ENCODE peak calls at places on chromosomes 2 and 18, in seven cellular contexts. E is IMR-90, Z is spleen, W is testis, G is body of pancreas, F is heart left ventricle, J is uterus. O is an unnamed sample.

GRCh38 chr2:28394331-28394877 is 1.7 kb downstream of the FOSL2 start:
- DNase-seq in E (peak), Z (peak), W (peak), G (peak), F (no peak), J (peak), O (peak)

GRCh38 chr2:45992021-45992745 is 305.0 kb upstream of the EPAS1 start:
- DNase-seq in E (peak), Z (no peak), W (no peak), G (peak), F (no peak), J (no peak), O (peak)

GRCh38 chr2:236742936-236743622 is 173.5 kb downstream of the ACKR3 start:
- DNase-seq in E (no peak), Z (no peak), W (no peak), G (no peak), F (no peak), J (peak), O (no peak)

GRCh38 chr2:152694161-152694661 is 23.1 kb downstream of the PRPF40A start:
- DNase-seq in E (peak), Z (no peak), W (no peak), G (no peak), F (no peak), J (no peak), O (no peak)

GRCh38 chr18:79489900-79490592 is 94.3 kb downstream of the NFATC1 start:
- DNase-seq in E (no peak), Z (peak), W (no peak), G (no peak), F (peak), J (no peak), O (no peak)

GRCh38 chr2:224966663-224967062 is 75.6 kb downstream of the DOCK10 start:
- DNase-seq in E (no peak), Z (no peak), W (no peak), G (no peak), F (no peak), J (no peak), O (no peak)

GRCh38 chr2:144496660-144497598 is 23.0 kb downstream of the ZEB2 start:
- DNase-seq in E (no peak), Z (no peak), W (no peak), G (no peak), F (no peak), J (no peak), O (no peak)

GRCh38 chr2:55338268-55338667 is 69.2 kb upstream of the MTIF2 start:
- DNase-seq in E (peak), Z (no peak), W (no peak), G (no peak), F (no peak), J (no peak), O (no peak)

GRCh38 chr2:230324503-230324902 is 2.5 kb upstream of the SP140L start:
- DNase-seq in E (no peak), Z (no peak), W (no peak), G (no peak), F (no peak), J (no peak), O (peak)

GRCh38 chr2:71742953-71743601 is 289.7 kb downstream of the DYSF start:
- DNase-seq in E (peak), Z (no peak), W (peak), G (peak), F (peak), J (peak), O (peak)

GRCh38 chr2:134647607-134648256 is 71.1 kb downstream of the TMEM163 start:
- DNase-seq in E (no peak), Z (no peak), W (no peak), G (peak), F (no peak), J (no peak), O (no peak)

GRCh38 chr2:133608291-133608690 is 40.0 kb upstream of the NCKAP5 start:
- DNase-seq in E (no peak), Z (no peak), W (no peak), G (no peak), F (no peak), J (no peak), O (no peak)

GRCh38 chr2:197191177-197191947 is 119.2 kb downstream of the ANKRD44 start:
- DNase-seq in E (peak), Z (no peak), W (no peak), G (no peak), F (no peak), J (no peak), O (no peak)

GRCh38 chr2:85699325-85699724 is 5.2 kb downstream of the GNLY start:
- DNase-seq in E (no peak), Z (no peak), W (peak), G (no peak), F (no peak), J (no peak), O (no peak)

GRCh38 chr2:96256611-96257113 is 9.1 kb downstream of the TMEM127 start:
- DNase-seq in E (no peak), Z (no peak), W (no peak), G (no peak), F (no peak), J (no peak), O (no peak)

GRCh38 chr2:212695426-212695825 is 156.8 kb upstream of the ERBB4 start:
- DNase-seq in E (no peak), Z (no peak), W (no peak), G (no peak), F (no peak), J (no peak), O (no peak)

GRCh38 chr18:21444465-21445023 is 156.0 kb downstream of the ESCO1 start:
- DNase-seq in E (peak), Z (no peak), W (peak), G (peak), F (no peak), J (no peak), O (peak)

GRCh38 chr18:9869713-9870430 is 15.9 kb upstream of the TXNDC2 start:
- DNase-seq in E (peak), Z (no peak), W (no peak), G (peak), F (no peak), J (peak), O (no peak)

GRCh38 chr2:161273038-161273760 is 35.0 kb upstream of the PSMD14 start:
- DNase-seq in E (peak), Z (no peak), W (no peak), G (peak), F (no peak), J (no peak), O (no peak)

GRCh38 chr2:113216321-113216720 is 42.5 kb downstream of the PSD4 start:
- DNase-seq in E (no peak), Z (no peak), W (no peak), G (no peak), F (no peak), J (no peak), O (peak)

DNA sequence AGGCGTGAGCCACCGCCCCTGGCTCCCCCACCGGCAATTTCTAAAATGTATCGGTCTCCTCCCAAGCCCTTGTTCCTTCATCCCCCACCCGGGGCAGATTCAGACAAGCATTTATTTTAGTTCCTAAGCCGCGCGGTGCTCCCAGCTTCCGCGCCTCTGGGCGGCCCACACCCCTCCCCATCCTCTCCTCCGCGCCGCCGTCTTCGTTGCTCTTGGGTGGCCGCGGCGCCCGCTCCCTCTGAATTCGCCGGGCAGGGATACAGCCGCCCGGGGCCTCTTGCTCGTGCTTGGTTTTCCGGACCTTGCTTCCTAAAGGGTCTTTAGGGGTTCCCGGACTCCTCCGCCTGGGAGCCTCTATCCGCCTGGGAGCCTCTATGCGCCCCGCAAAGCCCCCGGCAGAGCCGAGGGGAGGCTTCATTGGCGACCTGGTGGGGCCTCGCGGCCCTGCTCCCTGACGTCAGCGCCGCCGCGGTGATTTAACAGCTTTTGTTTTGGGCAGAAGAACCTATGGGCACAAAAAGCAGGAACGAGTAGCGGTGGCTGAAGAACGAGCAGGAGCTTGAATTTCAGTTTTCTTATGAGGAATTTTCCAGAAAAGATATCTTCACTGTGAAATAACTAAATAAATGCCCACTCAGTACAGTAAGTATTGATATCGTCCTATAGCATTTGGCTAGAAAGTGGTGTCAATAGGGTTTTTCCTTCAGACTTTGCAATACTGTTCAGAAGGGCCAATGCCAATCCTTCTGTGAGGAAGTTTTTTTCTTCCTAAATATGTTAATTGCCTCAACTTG is 37.3 kb downstream of the PRKRA start:
- DNase-seq in E (peak), Z (peak), W (peak), G (peak), F (peak), J (peak), O (peak)
- TF ChIP-seq POLR2A in E (peak), Z (no peak), W (no peak), G (peak), F (peak), J (peak), O (peak)

DNA sequence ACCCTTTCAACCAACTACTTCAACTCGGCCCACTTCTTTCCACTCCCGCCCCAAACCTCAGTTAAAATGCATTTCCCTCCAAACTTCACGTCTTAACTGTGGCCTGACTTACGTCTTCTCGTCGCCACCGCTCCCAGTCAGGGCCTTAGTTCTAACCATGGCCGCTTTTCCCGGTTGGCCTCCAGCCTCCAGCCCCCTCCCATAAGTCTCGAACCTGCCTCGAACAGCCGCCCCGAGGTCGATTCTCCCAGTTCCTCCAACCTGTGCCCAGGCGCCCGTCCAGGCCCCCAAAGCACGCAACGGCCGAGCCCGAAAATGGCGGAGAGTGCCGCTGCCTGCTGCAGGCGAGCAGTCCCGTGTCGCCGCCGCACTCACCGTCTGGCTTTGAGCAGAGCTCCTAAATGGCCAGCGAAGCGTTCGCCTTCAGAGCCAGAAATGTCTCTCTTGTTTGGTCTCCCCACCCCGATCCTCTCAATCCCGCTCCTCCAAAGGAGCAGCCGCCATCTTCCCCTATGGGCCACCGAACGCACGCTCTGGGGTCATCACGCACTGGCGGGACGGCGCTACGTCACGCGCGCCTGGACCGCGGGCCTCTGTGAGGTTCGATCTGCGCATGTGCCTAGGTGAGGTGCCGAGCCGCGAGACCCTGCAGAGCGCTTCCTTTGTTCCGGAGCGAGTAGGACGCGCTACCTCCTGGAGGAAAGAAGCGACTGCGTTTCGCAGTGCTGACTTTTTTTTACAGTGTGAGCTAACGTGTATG is at the start of gene WDR33:
- DNase-seq in E (peak), Z (peak), W (peak), G (peak), F (peak), J (peak), O (peak)
- TF ChIP-seq CTCF in E (peak), Z (no peak), W (no peak), G (peak), F (peak), J (peak), O (no peak)

DNA sequence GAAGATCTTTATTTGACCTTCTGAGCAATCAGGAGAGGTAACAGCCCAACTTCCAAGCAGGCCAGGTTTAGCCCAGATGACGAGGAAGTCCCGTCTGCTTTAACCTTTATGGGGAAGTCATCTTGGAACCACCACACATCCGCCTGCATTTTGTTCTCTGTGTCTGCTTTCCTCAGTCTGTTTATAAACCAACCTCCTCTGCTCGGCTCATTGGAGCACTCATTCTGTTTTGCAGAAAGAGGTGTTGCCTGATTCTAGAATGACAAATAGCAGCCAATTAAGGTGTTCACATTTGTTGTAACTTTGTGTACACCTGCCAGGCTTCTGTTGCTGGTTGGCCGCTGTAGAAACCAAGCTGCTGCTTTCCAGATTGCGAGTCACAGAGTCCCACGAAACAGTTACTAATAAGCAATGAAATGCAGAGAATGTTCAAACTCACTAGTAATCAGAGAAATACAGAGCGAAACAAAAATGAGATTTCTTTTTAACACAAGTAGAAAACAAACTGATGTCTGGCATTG is 64.2 kb downstream of the MBP start:
- DNase-seq in E (peak), Z (peak), W (no peak), G (peak), F (no peak), J (peak), O (no peak)
- TF ChIP-seq POLR2A in E (no peak), Z (no peak), W (no peak), G (no peak), F (no peak), J (no peak), O (no peak)

GRCh38 chr2:11144724-11145079 is 10.6 kb upstream of the SLC66A3 start:
- DNase-seq in E (no peak), Z (no peak), W (peak), G (no peak), F (no peak), J (no peak), O (no peak)

GRCh38 chr2:11141319-11141718 is 13.9 kb upstream of the SLC66A3 start:
- DNase-seq in E (no peak), Z (no peak), W (no peak), G (no peak), F (no peak), J (no peak), O (no peak)

GRCh38 chr2:11144077-11144723 is 11.1 kb upstream of the SLC66A3 start:
- DNase-seq in E (no peak), Z (no peak), W (no peak), G (no peak), F (no peak), J (no peak), O (no peak)

GRCh38 chr2:11142330-11142729 is 12.9 kb upstream of the SLC66A3 start:
- DNase-seq in E (no peak), Z (no peak), W (no peak), G (no peak), F (no peak), J (no peak), O (no peak)

DNA sequence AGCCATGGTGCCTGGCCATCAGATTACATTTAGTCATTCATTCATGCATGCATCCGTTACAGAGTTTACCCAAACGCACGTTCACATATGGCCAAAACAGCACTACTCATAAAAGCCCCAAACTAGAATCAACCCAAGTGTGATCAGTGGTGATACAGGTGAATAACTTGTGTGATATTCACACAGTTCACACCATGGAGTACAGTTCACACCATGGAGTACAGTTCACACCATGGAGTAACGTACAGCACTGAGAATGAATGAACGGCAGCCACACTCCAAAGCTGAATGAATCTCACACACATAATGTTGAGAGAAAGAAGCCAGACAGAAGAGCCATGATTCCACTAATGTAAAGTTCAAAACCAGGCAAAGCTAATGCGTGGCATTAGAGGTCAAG is 12.3 kb upstream of the SLC66A3 start:
- DNase-seq in E (no peak), Z (no peak), W (no peak), G (no peak), F (no peak), J (no peak), O (no peak)
- TF ChIP-seq CTCF in E (no peak), Z (no peak), W (no peak), G (no peak), F (no peak), J (no peak), O (no peak)

DNA sequence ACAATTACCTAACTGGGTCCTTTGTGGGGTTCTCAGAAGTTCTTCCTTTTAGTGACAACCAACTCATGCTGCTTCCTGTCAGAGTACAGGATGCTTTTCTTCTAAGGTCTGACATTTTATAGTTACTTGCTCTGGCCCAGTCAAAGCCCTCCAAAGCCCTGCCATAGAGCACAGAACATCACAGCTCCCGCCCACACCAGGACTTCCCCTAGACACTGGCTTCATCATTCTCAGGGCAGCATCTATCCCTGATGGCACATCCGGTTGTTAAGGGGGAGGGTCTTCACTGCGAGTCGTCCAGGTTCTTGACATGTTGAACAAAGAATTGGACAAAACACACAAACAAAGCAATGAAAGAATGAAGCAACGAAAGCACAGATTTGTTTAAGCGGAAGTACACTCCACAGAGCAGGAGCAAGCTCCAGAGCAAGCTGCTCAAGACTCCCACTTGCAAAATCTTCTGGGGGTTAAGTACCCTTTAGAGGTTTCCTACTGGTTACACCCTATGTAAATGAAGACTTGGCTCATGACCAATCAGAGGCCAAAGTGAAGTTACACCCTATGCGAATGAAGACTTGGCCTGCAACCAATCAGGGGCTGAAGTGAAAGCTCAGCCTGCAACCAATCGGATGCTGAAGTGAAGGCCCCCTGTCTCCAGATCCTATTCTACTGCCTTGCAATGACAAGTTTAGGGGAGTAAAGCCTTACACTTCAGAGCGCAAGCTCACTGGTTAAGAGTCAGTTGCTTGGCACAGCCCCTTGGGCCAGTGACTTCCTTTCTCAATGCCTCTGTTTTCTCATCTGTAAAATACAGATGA is 79.0 kb downstream of the HDAC4 start:
- DNase-seq in E (no peak), Z (peak), W (peak), G (no peak), F (no peak), J (peak), O (no peak)
- TF ChIP-seq POLR2A in E (no peak), Z (no peak), W (no peak), G (no peak), F (no peak), J (no peak), O (no peak)

DNA sequence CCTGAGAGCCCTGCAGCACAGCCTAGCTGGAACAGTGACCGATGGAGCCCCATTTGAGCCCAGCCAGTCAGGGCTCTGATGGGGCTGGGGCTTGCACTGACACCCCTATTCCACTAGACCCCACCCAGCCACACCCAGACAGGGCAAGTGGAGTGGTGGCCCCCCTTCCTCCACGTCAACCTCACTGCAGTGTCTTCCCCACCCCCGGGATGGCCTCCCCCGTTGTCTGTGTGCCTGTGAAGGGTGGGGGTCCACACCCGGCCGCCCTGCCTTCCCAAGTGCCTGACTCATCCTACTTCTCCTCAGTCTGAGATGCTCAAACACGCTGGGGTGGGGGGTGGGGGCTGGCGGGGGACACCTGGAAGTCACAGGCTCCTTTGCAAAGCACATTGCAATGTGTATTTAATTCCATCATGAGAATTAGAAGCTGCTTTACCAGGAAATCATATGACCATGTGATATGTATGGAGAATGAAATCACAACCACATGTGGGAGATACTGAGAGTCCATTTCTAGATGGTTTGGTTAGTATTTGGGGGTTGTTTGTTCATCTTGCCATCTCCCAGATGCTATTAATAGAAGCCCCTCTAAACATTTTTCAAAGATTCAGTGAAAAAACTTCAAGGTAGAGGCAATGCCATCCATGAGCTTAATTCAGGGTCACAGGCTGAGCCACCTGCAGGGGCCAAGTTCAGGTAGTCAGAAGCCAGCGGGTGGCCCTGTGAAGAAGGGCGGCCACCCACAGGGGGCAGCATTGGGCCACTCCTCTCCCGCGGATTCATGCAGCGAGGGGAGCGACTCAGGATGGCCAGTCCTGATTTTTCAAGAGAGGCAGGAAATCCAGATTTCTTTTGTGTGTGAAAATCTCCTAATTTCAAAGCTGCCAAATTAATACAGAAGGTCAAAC is 22.7 kb upstream of the GMPPA start:
- DNase-seq in E (peak), Z (no peak), W (peak), G (peak), F (no peak), J (peak), O (peak)
- TF ChIP-seq CTCF in E (peak), Z (peak), W (peak), G (peak), F (peak), J (peak), O (peak)

O was measured in thyroid gland.